ENCODE peak calls at places on chromosomes 4 and X, in four cellular contexts. J is cardiac muscle cell, S is fibroblast of lung, G is left lung. H is an unnamed sample.

GRCh38 chrX:118373538-118373937 is 27.6 kb downstream of the WDR44 start:
- DNase-seq in J (no peak), S (no peak), G (no peak), H (no peak)

GRCh38 chr4:2375427-2375826 is 43.0 kb downstream of the ZFYVE28 start:
- DNase-seq in J (no peak), S (no peak), G (no peak), H (no peak)

GRCh38 chr4:155960522-155960921 is 6.9 kb upstream of the CTSO start:
- DNase-seq in J (peak), S (peak), G (no peak), H (peak)

GRCh38 chrX:9342581-9343051 is 122.2 kb upstream of the TBL1X start:
- DNase-seq in J (peak), S (peak), G (peak), H (peak)

GRCh38 chr4:29263011-29263410 is 1457.2 kb upstream of the PCDH7 start:
- DNase-seq in J (no peak), S (no peak), G (no peak), H (no peak)

GRCh38 chr4:127586922-127587571 is 45.7 kb upstream of the INTU start:
- DNase-seq in J (peak), S (peak), G (no peak), H (peak)

GRCh38 chrX:101550825-101551767 is 749 bp downstream of the ARMCX1 start:
- DNase-seq in J (peak), S (peak), G (peak), H (peak)

GRCh38 chrX:48826135-48826875 is at the start of gene ERAS:
- DNase-seq in J (no peak), S (no peak), G (no peak), H (peak)

GRCh38 chr4:8587469-8588195 is 4.9 kb upstream of the CPZ start:
- DNase-seq in J (no peak), S (no peak), G (peak), H (peak)

GRCh38 chr4:54607521-54607920 is 50.2 kb upstream of the KIT start:
- DNase-seq in J (no peak), S (no peak), G (no peak), H (no peak)

GRCh38 chr4:16199132-16199531 is 27.1 kb downstream of the TAPT1 start:
- DNase-seq in J (peak), S (peak), G (no peak), H (no peak)

GRCh38 chrX:150163181-150163930 is 199.8 kb upstream of the MAMLD1 start:
- DNase-seq in J (peak), S (no peak), G (no peak), H (no peak)

GRCh38 chrX:149045645-149046210 is 459.4 kb downstream of the IDS start:
- DNase-seq in J (no peak), S (no peak), G (no peak), H (no peak)

GRCh38 chr4:185470503-185471195 is 884 bp downstream of the CCDC110 start:
- DNase-seq in J (peak), S (peak), G (peak), H (peak)

GRCh38 chr4:67779631-67780030 is 25.4 kb upstream of the GNRHR start:
- DNase-seq in J (no peak), S (peak), G (no peak), H (no peak)

GRCh38 chr4:60366661-60367060 is 833.5 kb upstream of the ADGRL3 start:
- DNase-seq in J (no peak), S (no peak), G (no peak), H (no peak)

GRCh38 chr4:51843309-51844156 is 580 bp downstream of the DCUN1D4 start:
- DNase-seq in J (peak), S (peak), G (peak), H (peak)

GRCh38 chrX:140505421-140506337 is 810 bp upstream of the SOX3 start:
- DNase-seq in J (no peak), S (no peak), G (no peak), H (peak)

GRCh38 chrX:22090181-22090580 is 58.1 kb downstream of the PHEX start:
- DNase-seq in J (peak), S (peak), G (no peak), H (no peak)

GRCh38 chr4:165875446-165875845 is 2.4 kb downstream of the TLL1 start:
- DNase-seq in J (no peak), S (no peak), G (no peak), H (peak)

GRCh38 chrX:49209434-49210251 is 9.7 kb upstream of the SYP start:
- DNase-seq in J (no peak), S (no peak), G (no peak), H (no peak)

GRCh38 chr4:183797041-183797444 is 108.1 kb upstream of the STOX2 start:
- DNase-seq in J (no peak), S (no peak), G (peak), H (no peak)

GRCh38 chrX:34778961-34779360 is 121.9 kb upstream of the TMEM47 start:
- DNase-seq in J (peak), S (peak), G (no peak), H (peak)

DNA sequence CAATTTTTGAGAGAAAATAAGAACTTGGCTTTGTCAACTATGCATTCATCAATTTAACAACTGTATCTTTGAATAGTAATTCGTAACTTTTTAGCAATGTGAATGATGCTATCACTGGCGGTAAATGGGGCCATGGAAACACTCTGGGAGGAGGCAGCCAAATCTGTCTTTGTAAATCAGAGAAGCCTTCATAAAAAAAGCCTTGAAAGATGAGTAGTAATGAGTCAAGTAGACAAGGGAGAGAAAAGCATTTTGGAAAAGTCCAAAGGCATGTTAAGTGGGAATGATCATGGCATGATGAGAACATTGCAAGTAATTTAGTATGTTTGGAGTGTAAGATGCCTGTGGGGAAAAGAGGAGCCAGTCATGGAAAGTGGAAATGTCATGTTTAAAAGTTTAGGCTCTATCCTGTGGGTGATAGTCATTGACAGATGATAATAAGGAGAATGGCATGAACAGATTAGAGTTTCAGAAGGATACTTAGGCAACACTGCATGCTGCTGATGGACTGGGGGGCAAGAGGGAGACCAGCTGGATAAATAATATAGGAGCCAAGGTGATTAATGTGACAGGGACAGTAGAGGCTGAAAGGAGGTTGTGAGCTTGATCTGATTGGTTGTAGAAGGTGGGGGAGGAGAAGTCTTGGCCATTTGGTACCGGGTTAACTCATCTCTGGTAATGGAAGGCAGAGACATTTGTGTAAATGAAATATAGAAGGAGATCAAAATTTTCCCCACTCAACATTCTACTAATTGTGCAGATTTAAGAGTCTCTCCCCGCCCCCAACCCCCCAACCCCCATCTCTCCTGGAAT is 16.3 kb downstream of the SPRY1 start:
- DNase-seq in J (no peak), S (peak), G (no peak), H (peak)
- H3K27ac ChIP-seq in J (no peak), S (no peak), G (peak), H (no peak)

GRCh38 chrX:153600032-153600373 is 1.1 kb upstream of the CCNQ start:
- DNase-seq in J (peak), S (no peak), G (no peak), H (peak)

GRCh38 chrX:153598541-153599191 is at the start of gene CCNQ:
- DNase-seq in J (peak), S (peak), G (no peak), H (peak)

GRCh38 chrX:153597351-153597750 is 1.6 kb downstream of the CCNQ start:
- DNase-seq in J (no peak), S (no peak), G (no peak), H (peak)

GRCh38 chrX:153600921-153601320 is 2.0 kb upstream of the CCNQ start:
- DNase-seq in J (no peak), S (no peak), G (no peak), H (peak)

DNA sequence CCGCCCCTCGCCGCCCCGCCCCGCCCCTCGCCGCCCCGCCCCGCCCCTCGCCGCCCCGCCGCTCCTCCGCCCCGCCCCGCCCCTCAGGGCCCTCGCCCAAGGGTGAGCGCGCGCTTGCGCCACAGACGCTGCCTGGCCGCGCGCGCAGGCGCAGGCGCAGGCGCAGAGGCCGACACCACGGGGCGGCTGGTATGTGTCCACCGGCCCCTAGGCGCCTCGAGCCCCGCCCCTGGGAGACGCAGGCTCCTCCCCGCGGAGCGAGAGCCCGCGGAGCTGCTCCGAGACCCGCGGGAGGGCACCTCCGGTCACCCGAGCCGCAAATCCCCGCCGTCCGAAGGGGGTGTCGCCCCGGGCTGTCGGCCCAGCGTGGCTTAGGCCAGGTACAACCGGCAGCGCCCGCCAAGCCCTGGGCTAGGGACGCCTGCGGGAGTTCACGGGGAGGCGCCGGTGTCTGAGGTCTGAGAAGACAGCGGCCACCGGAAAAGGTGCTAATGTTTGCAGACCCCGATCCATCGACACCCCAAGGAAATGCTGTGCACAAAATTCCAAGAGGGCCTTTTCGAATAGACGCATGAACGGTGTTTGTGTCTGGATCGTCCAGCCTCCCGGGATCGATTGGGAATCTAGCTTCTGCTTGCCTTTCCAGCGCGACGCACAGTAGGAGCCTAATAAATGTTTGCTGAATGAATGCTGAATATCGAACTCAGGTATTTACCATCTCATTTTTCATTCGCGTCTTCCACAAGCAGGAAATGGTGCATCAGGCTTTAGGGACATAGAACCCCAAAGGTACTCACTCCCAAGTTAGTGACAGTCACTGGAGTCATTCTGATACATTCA is 473 bp upstream of the CCNQ start:
- DNase-seq in J (peak), S (peak), G (peak), H (peak)
- H3K27ac ChIP-seq in J (peak), S (peak), G (peak), H (no peak)

DNA sequence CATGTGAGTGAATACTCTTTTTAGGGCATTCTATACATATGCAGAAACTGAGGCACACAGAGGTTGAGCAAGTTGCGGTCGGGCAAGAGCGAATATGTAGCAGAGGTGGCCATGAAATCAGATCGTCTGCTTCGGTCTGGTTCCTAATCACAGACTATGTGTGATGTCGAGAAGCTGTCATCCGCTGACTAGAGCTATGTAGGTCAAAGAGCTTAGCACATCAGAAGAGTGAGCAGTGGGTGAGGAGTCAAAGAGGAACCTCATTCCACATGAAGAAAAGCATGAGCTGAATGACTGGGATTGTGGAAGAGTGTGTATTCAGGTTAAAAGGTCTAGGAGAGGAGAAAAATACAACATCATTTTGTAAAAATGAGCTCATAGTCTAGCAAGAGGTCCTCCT is 19.0 kb downstream of the GAB3 start:
- DNase-seq in J (peak), S (no peak), G (no peak), H (no peak)
- H3K27ac ChIP-seq in J (no peak), S (no peak), G (peak), H (peak)

DNA sequence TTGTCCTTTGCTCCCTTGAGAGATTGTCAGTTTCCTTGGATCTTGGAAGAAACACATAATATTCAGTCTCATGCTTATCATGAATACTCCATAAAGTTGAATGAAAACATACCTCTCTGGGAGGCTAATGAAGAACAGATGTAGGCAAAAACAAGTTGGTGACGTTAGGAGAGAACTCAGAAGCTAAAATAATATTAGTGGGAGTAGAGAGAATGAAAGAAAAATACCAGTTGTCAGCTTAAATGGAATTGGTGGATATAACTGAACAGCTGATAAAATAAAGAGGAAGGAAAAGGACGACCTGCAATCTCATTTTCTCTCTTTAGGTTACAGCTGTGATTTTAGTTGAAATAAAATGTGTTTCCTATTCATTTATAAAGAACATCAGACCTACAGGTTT is 124.8 kb downstream of the SNCA start:
- DNase-seq in J (peak), S (peak), G (no peak), H (peak)
- H3K27ac ChIP-seq in J (no peak), S (no peak), G (no peak), H (peak)

GRCh38 chr4:110867251-110867960 is 244.5 kb upstream of the PITX2 start:
- DNase-seq in J (no peak), S (no peak), G (no peak), H (no peak)
- H3K27ac ChIP-seq in J (no peak), S (no peak), G (no peak), H (no peak)

GRCh38 chrX:102712216-102712966 is at the start of gene GPRASP2:
- DNase-seq in J (peak), S (peak), G (peak), H (peak)

GRCh38 chrX:102711872-102712215 is 404 bp upstream of the GPRASP2 start:
- DNase-seq in J (no peak), S (no peak), G (no peak), H (peak)

GRCh38 chrX:102715967-102716366 is 3.7 kb downstream of the GPRASP2 start:
- DNase-seq in J (no peak), S (no peak), G (no peak), H (peak)

GRCh38 chrX:102714994-102715393 is 2.7 kb downstream of the GPRASP2 start:
- DNase-seq in J (no peak), S (no peak), G (no peak), H (no peak)

GRCh38 chrX:102712967-102713677 is 874 bp downstream of the GPRASP2 start:
- DNase-seq in J (peak), S (peak), G (no peak), H (peak)
- H3K27ac ChIP-seq in J (peak), S (peak), G (peak), H (no peak)

GRCh38 chrX:130082244-130083106 is 27.8 kb downstream of the ELF4 start:
- DNase-seq in J (peak), S (no peak), G (peak), H (peak)
- H3K27ac ChIP-seq in J (no peak), S (peak), G (peak), H (peak)

H was measured in osteoblast.